ENCODE peak calls at places on chromosomes 5 and 9, in four cellular contexts. D is K562, F is HL-60, H is prostate gland. G is an unnamed sample.

GRCh38 chr9:96574931-96575351 is 44.7 kb downstream of the CDC14B start:
- DNase-seq in D (peak), F (no peak), H (no peak), G (no peak)

GRCh38 chr9:21553441-21553840 is 71.3 kb upstream of the IFNE start:
- DNase-seq in D (no peak), F (no peak), H (no peak), G (no peak)

GRCh38 chr5:42626462-42626861 is 130.2 kb upstream of the CCDC152 start:
- DNase-seq in D (no peak), F (no peak), H (no peak), G (no peak)

GRCh38 chr9:96317335-96317980 is 15.5 kb upstream of the HSD17B3 start:
- DNase-seq in D (peak), F (peak), H (peak), G (no peak)

GRCh38 chr5:113608113-113608551 is 94.6 kb downstream of the YTHDC2 start:
- DNase-seq in D (peak), F (no peak), H (no peak), G (no peak)

GRCh38 chr9:95494022-95494415 is 22.8 kb downstream of the PTCH1 start:
- DNase-seq in D (no peak), F (no peak), H (no peak), G (no peak)

GRCh38 chr9:2413196-2413840 is 208.3 kb upstream of the VLDLR start:
- DNase-seq in D (no peak), F (no peak), H (no peak), G (no peak)

GRCh38 chr9:38405841-38406240 is 13.3 kb downstream of the ALDH1B1 start:
- DNase-seq in D (no peak), F (no peak), H (no peak), G (no peak)

GRCh38 chr5:143494162-143494561 is 90.7 kb upstream of the NR3C1 start:
- DNase-seq in D (no peak), F (no peak), H (no peak), G (no peak)

GRCh38 chr9:83266618-83267543 is 203.9 kb upstream of the RASEF start:
- DNase-seq in D (peak), F (no peak), H (no peak), G (no peak)

GRCh38 chr9:95024097-95024671 is 293.3 kb downstream of the FANCC start:
- DNase-seq in D (no peak), F (no peak), H (no peak), G (no peak)

GRCh38 chr5:109718632-109719031 is 28.9 kb downstream of the MAN2A1 start:
- DNase-seq in D (no peak), F (no peak), H (no peak), G (no peak)

GRCh38 chr9:12640021-12640587 is 53.1 kb upstream of the TYRP1 start:
- DNase-seq in D (peak), F (peak), H (no peak), G (no peak)

GRCh38 chr5:53008751-53009150 is 19.6 kb downstream of the ITGA2 start:
- DNase-seq in D (no peak), F (no peak), H (no peak), G (no peak)

GRCh38 chr5:118953652-118954005 is 34.7 kb downstream of the DTWD2 start:
- DNase-seq in D (no peak), F (no peak), H (no peak), G (no peak)

GRCh38 chr5:96187309-96188027 is 225.8 kb upstream of the ELL2 start:
- DNase-seq in D (no peak), F (no peak), H (no peak), G (no peak)

GRCh38 chr9:117414220-117414905 is 494 bp downstream of the ASTN2 start:
- DNase-seq in D (no peak), F (no peak), H (peak), G (no peak)

GRCh38 chr5:72288923-72289322 is 31.1 kb downstream of the MRPS27 start:
- DNase-seq in D (no peak), F (no peak), H (no peak), G (no peak)

GRCh38 chr9:93309889-93310425 is 126.0 kb downstream of the WNK2 start:
- DNase-seq in D (no peak), F (no peak), H (no peak), G (no peak)

GRCh38 chr5:87007737-87008136 is 259.9 kb upstream of the RASA1 start:
- DNase-seq in D (no peak), F (no peak), H (no peak), G (no peak)

GRCh38 chr5:159915913-159916840 is at the start of gene ADRA1B:
- DNase-seq in D (peak), F (peak), H (peak), G (no peak)

GRCh38 chr5:1279443-1280151 is 15.3 kb downstream of the TERT start:
- DNase-seq in D (no peak), F (no peak), H (no peak), G (no peak)

GRCh38 chr9:114677418-114677817 is 4.6 kb downstream of the TEX48 start:
- DNase-seq in D (peak), F (no peak), H (peak), G (no peak)

GRCh38 chr9:136486131-136486530 is 3.3 kb upstream of the SEC16A start:
- DNase-seq in D (no peak), F (no peak), H (no peak), G (no peak)

GRCh38 chr9:69768101-69768500 is 8.3 kb upstream of the PTAR1 start:
- DNase-seq in D (no peak), F (no peak), H (no peak), G (no peak)

GRCh38 chr9:79512251-79512650 is 59.5 kb upstream of the TLE4 start:
- DNase-seq in D (no peak), F (no peak), H (no peak), G (peak)

GRCh38 chr5:11182441-11183080 is 421.5 kb upstream of the DAP start:
- DNase-seq in D (peak), F (no peak), H (no peak), G (no peak)

GRCh38 chr5:54626407-54626806 is 108.8 kb downstream of the SNX18 start:
- DNase-seq in D (no peak), F (no peak), H (no peak), G (no peak)

GRCh38 chr9:129406278-129407225 is 214.3 kb downstream of the C9orf50 start:
- DNase-seq in D (peak), F (peak), H (no peak), G (no peak)

GRCh38 chr9:16039103-16039987 is 486.5 kb downstream of the CCDC171 start:
- DNase-seq in D (no peak), F (no peak), H (no peak), G (no peak)

GRCh38 chr5:133147411-133147810 is 95.6 kb downstream of the HSPA4 start:
- DNase-seq in D (no peak), F (no peak), H (no peak), G (peak)

GRCh38 chr9:130854835-130855234 is 19.8 kb downstream of the ABL1 start:
- DNase-seq in D (no peak), F (no peak), H (no peak), G (no peak)

GRCh38 chr5:73380710-73381586 is 67.6 kb downstream of the FOXD1 start:
- DNase-seq in D (no peak), F (no peak), H (no peak), G (no peak)

DNA sequence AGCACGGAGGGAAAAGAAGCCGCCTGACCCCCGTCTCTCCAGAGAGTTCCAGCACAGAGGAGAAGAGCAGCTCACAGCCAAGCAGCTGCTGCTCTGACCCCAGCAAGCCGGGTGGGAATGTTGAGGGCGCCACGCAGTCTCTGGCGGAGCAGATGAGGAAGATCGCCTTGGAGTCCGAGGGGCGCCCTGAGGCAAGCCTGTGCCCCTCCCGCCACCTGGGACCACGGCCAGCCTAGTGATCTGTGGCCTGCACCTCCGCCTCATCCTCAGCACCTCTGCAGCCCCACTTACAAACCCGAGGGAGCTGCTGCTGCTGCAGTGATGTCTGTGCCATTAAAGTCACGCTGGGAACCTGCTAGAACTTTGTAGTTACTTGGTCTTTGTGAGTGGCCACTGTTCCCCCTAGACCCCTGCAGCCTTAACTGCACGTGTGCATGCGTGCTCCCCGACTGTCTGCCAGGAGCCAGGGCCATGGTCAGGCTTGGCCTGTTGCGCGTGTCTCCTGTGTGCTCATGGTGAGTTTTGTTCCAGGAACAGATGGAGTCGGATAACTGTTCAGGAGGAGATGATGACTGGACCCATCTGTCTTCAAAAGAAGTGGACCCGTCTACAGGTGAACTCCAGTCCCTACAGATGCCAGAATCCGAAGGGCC is 12.5 kb downstream of the SQSTM1 start:
- DNase-seq in D (no peak), F (no peak), H (no peak), G (no peak)
- TF ChIP-seq POLR2AphosphoS5 in D (no peak), F (no peak), H (no peak), G (no peak)

DNA sequence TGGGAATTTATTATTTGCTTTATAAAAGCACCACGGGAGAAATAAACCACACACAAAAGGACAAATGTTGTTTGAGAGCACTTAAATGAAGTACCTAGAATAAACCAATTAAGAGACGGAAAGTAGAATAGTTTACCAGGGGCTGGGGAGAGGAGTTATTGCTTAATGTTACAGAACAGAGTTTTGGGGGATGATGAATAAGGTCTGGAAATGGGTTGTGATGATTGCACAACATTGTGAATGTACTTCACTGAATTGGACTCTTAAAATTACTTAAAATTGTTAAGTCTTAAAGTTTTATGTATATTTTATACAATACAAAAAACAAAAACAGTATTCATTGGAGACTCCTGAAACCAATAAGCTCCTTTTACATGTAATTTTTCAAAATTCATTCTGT is 1.5 kb downstream of the ZBTB43 start:
- DNase-seq in D (no peak), F (peak), H (no peak), G (no peak)
- H3K4me3 ChIP-seq in D (peak), F (peak), H (peak), G (peak)

DNA sequence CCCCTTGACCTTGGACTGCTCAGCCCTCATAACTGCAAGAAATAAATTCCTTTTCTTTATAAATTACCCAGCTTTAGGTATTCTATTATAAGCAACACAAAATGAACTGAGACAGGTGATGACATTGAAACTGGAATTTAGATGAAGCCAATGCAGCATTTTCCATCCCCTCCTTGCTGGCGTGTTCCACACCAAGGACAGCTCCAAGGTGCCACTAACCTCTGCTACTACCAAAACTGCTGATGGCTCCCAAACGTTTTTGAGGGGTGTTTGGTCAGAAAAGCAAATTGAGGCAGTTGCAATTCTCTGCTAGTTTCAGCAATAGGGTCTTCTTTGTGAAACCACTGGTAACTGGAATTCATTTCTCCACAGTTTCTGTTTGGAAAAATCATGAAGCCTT is 124.8 kb downstream of the DRD1 start:
- DNase-seq in D (no peak), F (no peak), H (no peak), G (no peak)
- H3K27ac ChIP-seq in D (no peak), F (no peak), H (no peak), G (no peak)

GRCh38 chr5:171855265-171855664 is 69.6 kb downstream of the SMIM23 start:
- DNase-seq in D (no peak), F (no peak), H (no peak), G (no peak)

GRCh38 chr5:171855798-171856772 is 70.5 kb downstream of the SMIM23 start:
- DNase-seq in D (no peak), F (peak), H (no peak), G (no peak)

GRCh38 chr5:171857537-171857936 is 71.9 kb downstream of the SMIM23 start:
- DNase-seq in D (no peak), F (no peak), H (no peak), G (no peak)

GRCh38 chr5:171861383-171861782 is 75.8 kb downstream of the SMIM23 start:
- DNase-seq in D (no peak), F (no peak), H (no peak), G (no peak)

GRCh38 chr5:171858303-171858702 is 72.7 kb downstream of the SMIM23 start:
- DNase-seq in D (peak), F (no peak), H (no peak), G (no peak)
- TF ChIP-seq POLR2AphosphoS5 in D (no peak), F (no peak), H (no peak), G (no peak)

GRCh38 chr5:141490271-141490670 is 1.4 kb downstream of the PCDHGC5 start:
- DNase-seq in D (no peak), F (no peak), H (no peak), G (no peak)

GRCh38 chr5:141491323-141492167 is 2.7 kb downstream of the PCDHGC5 start:
- DNase-seq in D (no peak), F (no peak), H (no peak), G (no peak)

GRCh38 chr5:141490771-141491170 is 1.9 kb downstream of the PCDHGC5 start:
- DNase-seq in D (no peak), F (no peak), H (no peak), G (no peak)

GRCh38 chr5:141493500-141494422 is 4.9 kb downstream of the PCDHGC5 start:
- DNase-seq in D (no peak), F (no peak), H (no peak), G (no peak)

DNA sequence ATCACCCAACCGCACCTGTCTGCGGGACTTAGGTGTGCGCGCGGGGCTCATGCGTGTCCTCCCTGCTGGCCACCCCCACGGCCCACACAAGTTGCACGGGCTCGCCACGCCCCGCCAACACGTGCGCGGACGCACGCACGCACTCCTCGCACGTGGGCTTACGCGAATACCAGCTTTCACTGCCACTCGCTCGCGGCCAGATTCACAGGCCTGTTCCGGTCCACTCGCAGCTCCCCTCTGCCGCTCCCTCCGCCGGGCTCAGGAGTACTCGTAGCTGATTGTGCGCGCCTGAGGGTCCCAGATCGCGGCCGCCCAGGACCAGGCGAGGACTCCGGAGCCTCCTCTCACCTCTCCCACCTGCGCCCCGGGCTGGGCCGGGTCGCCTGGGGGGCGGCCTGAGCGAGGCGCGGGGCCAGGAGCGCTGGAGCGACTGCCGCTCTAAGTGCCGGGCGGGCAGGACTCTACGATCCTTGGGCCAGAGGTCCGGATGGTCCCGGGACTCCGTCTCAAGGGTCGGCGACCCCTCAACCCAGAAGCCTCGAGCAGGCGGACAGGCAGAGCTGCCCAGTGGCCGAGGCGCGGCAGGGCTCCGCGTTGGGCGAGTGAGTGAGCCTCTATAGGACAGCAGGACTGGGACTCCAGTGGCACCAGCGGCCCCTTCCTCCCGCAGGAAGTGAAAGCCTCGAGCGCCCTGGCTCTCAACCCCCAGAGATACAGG is 3.4 kb downstream of the PCDHGC5 start:
- DNase-seq in D (no peak), F (no peak), H (no peak), G (no peak)
- H3K4me3 ChIP-seq in D (no peak), F (no peak), H (no peak), G (peak)